ENCODE peak calls at places on chromosome 4, in eight cellular contexts. One of them, this sample, is unnamed.

GRCh38 chr4:154686838-154687237 is 57.0 kb upstream of the LRAT start:
- DNase-seq in prostate gland: no peak
- DNase-seq in upper lobe of left lung: no peak
- DNase-seq in stomach: no peak
- DNase-seq in spleen: no peak
- DNase-seq in HepG2: no peak
- DNase-seq in transverse colon: no peak
- DNase-seq in endothelial cell of umbilical vein: no peak
- DNase-seq in this sample: no peak

GRCh38 chr4:99404595-99405287 is 30.4 kb downstream of the ADH7 start:
- DNase-seq in stomach: no peak
- DNase-seq in HepG2: no peak
- DNase-seq in endothelial cell of umbilical vein: peak
- DNase-seq in upper lobe of left lung: no peak
- DNase-seq in transverse colon: no peak
- DNase-seq in spleen: no peak
- DNase-seq in prostate gland: no peak
- DNase-seq in this sample: no peak

GRCh38 chr4:8461086-8461485 is 20.5 kb downstream of the TRMT44 start:
- DNase-seq in transverse colon: no peak
- DNase-seq in stomach: no peak
- DNase-seq in prostate gland: no peak
- DNase-seq in upper lobe of left lung: no peak
- DNase-seq in HepG2: peak
- DNase-seq in spleen: no peak
- DNase-seq in endothelial cell of umbilical vein: no peak
- DNase-seq in this sample: no peak

GRCh38 chr4:54372951-54373350 is 143.9 kb downstream of the PDGFRA start:
- DNase-seq in upper lobe of left lung: no peak
- DNase-seq in transverse colon: no peak
- DNase-seq in spleen: no peak
- DNase-seq in endothelial cell of umbilical vein: no peak
- DNase-seq in prostate gland: no peak
- DNase-seq in HepG2: no peak
- DNase-seq in stomach: no peak
- DNase-seq in this sample: no peak

GRCh38 chr4:15976456-15977096 is 13.6 kb upstream of the FGFBP2 start:
- DNase-seq in HepG2: no peak
- DNase-seq in transverse colon: no peak
- DNase-seq in endothelial cell of umbilical vein: no peak
- DNase-seq in stomach: no peak
- DNase-seq in prostate gland: no peak
- DNase-seq in upper lobe of left lung: no peak
- DNase-seq in spleen: no peak
- DNase-seq in this sample: no peak

GRCh38 chr4:152935661-152936445 is at the start of gene FHDC1:
- DNase-seq in transverse colon: peak
- DNase-seq in stomach: peak
- DNase-seq in endothelial cell of umbilical vein: no peak
- DNase-seq in HepG2: no peak
- DNase-seq in upper lobe of left lung: peak
- DNase-seq in spleen: peak
- DNase-seq in prostate gland: peak
- DNase-seq in this sample: no peak

GRCh38 chr4:108398326-108398725 is 222.1 kb upstream of the RPL34 start:
- DNase-seq in prostate gland: no peak
- DNase-seq in upper lobe of left lung: no peak
- DNase-seq in stomach: no peak
- DNase-seq in spleen: no peak
- DNase-seq in endothelial cell of umbilical vein: no peak
- DNase-seq in HepG2: no peak
- DNase-seq in transverse colon: no peak
- DNase-seq in this sample: no peak

GRCh38 chr4:20331642-20332041 is 79.9 kb downstream of the SLIT2 start:
- DNase-seq in transverse colon: no peak
- DNase-seq in spleen: no peak
- DNase-seq in upper lobe of left lung: no peak
- DNase-seq in stomach: no peak
- DNase-seq in HepG2: no peak
- DNase-seq in prostate gland: no peak
- DNase-seq in endothelial cell of umbilical vein: no peak
- DNase-seq in this sample: no peak

GRCh38 chr4:8829584-8829983 is 42.1 kb downstream of the HMX1 start:
- DNase-seq in transverse colon: no peak
- DNase-seq in upper lobe of left lung: no peak
- DNase-seq in endothelial cell of umbilical vein: no peak
- DNase-seq in stomach: no peak
- DNase-seq in prostate gland: no peak
- DNase-seq in HepG2: no peak
- DNase-seq in spleen: no peak
- DNase-seq in this sample: no peak

GRCh38 chr4:56132835-56133234 is 184.1 kb downstream of the CEP135 start:
- DNase-seq in upper lobe of left lung: no peak
- DNase-seq in endothelial cell of umbilical vein: no peak
- DNase-seq in HepG2: no peak
- DNase-seq in spleen: no peak
- DNase-seq in transverse colon: no peak
- DNase-seq in prostate gland: no peak
- DNase-seq in stomach: no peak
- DNase-seq in this sample: no peak

GRCh38 chr4:154569584-154569983 is 6.8 kb downstream of the FGB start:
- DNase-seq in upper lobe of left lung: no peak
- DNase-seq in prostate gland: no peak
- DNase-seq in transverse colon: no peak
- DNase-seq in HepG2: no peak
- DNase-seq in stomach: no peak
- DNase-seq in spleen: no peak
- DNase-seq in endothelial cell of umbilical vein: no peak
- DNase-seq in this sample: no peak

GRCh38 chr4:3484057-3484973 is 21.2 kb downstream of the DOK7 start:
- DNase-seq in upper lobe of left lung: peak
- DNase-seq in HepG2: peak
- DNase-seq in transverse colon: peak
- DNase-seq in prostate gland: peak
- DNase-seq in spleen: peak
- DNase-seq in endothelial cell of umbilical vein: no peak
- DNase-seq in stomach: peak
- DNase-seq in this sample: no peak

GRCh38 chr4:6180841-6181631 is 19.3 kb downstream of the JAKMIP1 start:
- DNase-seq in prostate gland: no peak
- DNase-seq in endothelial cell of umbilical vein: no peak
- DNase-seq in transverse colon: no peak
- DNase-seq in stomach: no peak
- DNase-seq in spleen: no peak
- DNase-seq in HepG2: no peak
- DNase-seq in upper lobe of left lung: no peak
- DNase-seq in this sample: no peak

GRCh38 chr4:95572304-95572991 is 23.7 kb upstream of the UNC5C start:
- DNase-seq in upper lobe of left lung: no peak
- DNase-seq in endothelial cell of umbilical vein: peak
- DNase-seq in transverse colon: peak
- DNase-seq in prostate gland: no peak
- DNase-seq in stomach: peak
- DNase-seq in spleen: no peak
- DNase-seq in HepG2: no peak
- DNase-seq in this sample: no peak

GRCh38 chr4:79651516-79651915 is 243.5 kb upstream of the GK2 start:
- DNase-seq in transverse colon: no peak
- DNase-seq in stomach: no peak
- DNase-seq in spleen: no peak
- DNase-seq in prostate gland: no peak
- DNase-seq in upper lobe of left lung: no peak
- DNase-seq in endothelial cell of umbilical vein: peak
- DNase-seq in HepG2: peak
- DNase-seq in this sample: no peak

GRCh38 chr4:121459056-121459455 is 78.2 kb upstream of the QRFPR start:
- DNase-seq in spleen: no peak
- DNase-seq in HepG2: no peak
- DNase-seq in prostate gland: no peak
- DNase-seq in endothelial cell of umbilical vein: no peak
- DNase-seq in upper lobe of left lung: no peak
- DNase-seq in transverse colon: no peak
- DNase-seq in stomach: no peak
- DNase-seq in this sample: no peak
- H3K4me3 ChIP-seq in spleen: no peak
- H3K4me3 ChIP-seq in HepG2: no peak
- H3K4me3 ChIP-seq in prostate gland: no peak
- H3K4me3 ChIP-seq in endothelial cell of umbilical vein: no peak
- H3K4me3 ChIP-seq in upper lobe of left lung: no peak
- H3K4me3 ChIP-seq in transverse colon: no peak
- H3K4me3 ChIP-seq in stomach: no peak
- H3K4me3 ChIP-seq in this sample: no peak

GRCh38 chr4:88706574-88706973 is 8.9 kb upstream of the NAP1L5 start:
- DNase-seq in transverse colon: no peak
- DNase-seq in endothelial cell of umbilical vein: peak
- DNase-seq in spleen: no peak
- DNase-seq in stomach: no peak
- DNase-seq in upper lobe of left lung: no peak
- DNase-seq in prostate gland: peak
- DNase-seq in HepG2: peak
- DNase-seq in this sample: no peak
- TF ChIP-seq POLR2AphosphoS5 in transverse colon: no peak
- TF ChIP-seq POLR2AphosphoS5 in endothelial cell of umbilical vein: no peak
- TF ChIP-seq POLR2AphosphoS5 in spleen: no peak
- TF ChIP-seq POLR2AphosphoS5 in stomach: peak
- TF ChIP-seq POLR2AphosphoS5 in upper lobe of left lung: no peak
- TF ChIP-seq POLR2AphosphoS5 in prostate gland: peak
- TF ChIP-seq POLR2AphosphoS5 in HepG2: no peak
- TF ChIP-seq POLR2AphosphoS5 in this sample: no peak

GRCh38 chr4:72876946-72877345 is 192.6 kb downstream of the COX18 start:
- DNase-seq in prostate gland: no peak
- DNase-seq in transverse colon: no peak
- DNase-seq in HepG2: no peak
- DNase-seq in upper lobe of left lung: peak
- DNase-seq in endothelial cell of umbilical vein: no peak
- DNase-seq in spleen: peak
- DNase-seq in stomach: no peak
- DNase-seq in this sample: no peak
- H3K4me3 ChIP-seq in prostate gland: no peak
- H3K4me3 ChIP-seq in transverse colon: no peak
- H3K4me3 ChIP-seq in HepG2: no peak
- H3K4me3 ChIP-seq in upper lobe of left lung: no peak
- H3K4me3 ChIP-seq in endothelial cell of umbilical vein: no peak
- H3K4me3 ChIP-seq in spleen: no peak
- H3K4me3 ChIP-seq in stomach: no peak
- H3K4me3 ChIP-seq in this sample: no peak

GRCh38 chr4:86181585-86181984 is 178.3 kb downstream of the MAPK10 start:
- DNase-seq in stomach: no peak
- DNase-seq in endothelial cell of umbilical vein: no peak
- DNase-seq in prostate gland: no peak
- DNase-seq in upper lobe of left lung: no peak
- DNase-seq in transverse colon: no peak
- DNase-seq in spleen: no peak
- DNase-seq in HepG2: no peak
- DNase-seq in this sample: no peak
- TF ChIP-seq POLR2AphosphoS5 in stomach: no peak
- TF ChIP-seq POLR2AphosphoS5 in endothelial cell of umbilical vein: no peak
- TF ChIP-seq POLR2AphosphoS5 in prostate gland: no peak
- TF ChIP-seq POLR2AphosphoS5 in upper lobe of left lung: no peak
- TF ChIP-seq POLR2AphosphoS5 in transverse colon: no peak
- TF ChIP-seq POLR2AphosphoS5 in spleen: no peak
- TF ChIP-seq POLR2AphosphoS5 in HepG2: no peak
- TF ChIP-seq POLR2AphosphoS5 in this sample: no peak

GRCh38 chr4:107444-108429 is 16.6 kb upstream of the ZNF718 start:
- DNase-seq in HepG2: no peak
- DNase-seq in spleen: peak
- DNase-seq in prostate gland: no peak
- DNase-seq in upper lobe of left lung: peak
- DNase-seq in transverse colon: no peak
- DNase-seq in endothelial cell of umbilical vein: no peak
- DNase-seq in stomach: no peak
- DNase-seq in this sample: no peak

GRCh38 chr4:112771-113170 is 11.5 kb upstream of the ZNF718 start:
- DNase-seq in spleen: no peak
- DNase-seq in endothelial cell of umbilical vein: no peak
- DNase-seq in HepG2: no peak
- DNase-seq in upper lobe of left lung: no peak
- DNase-seq in prostate gland: no peak
- DNase-seq in transverse colon: no peak
- DNase-seq in stomach: no peak
- DNase-seq in this sample: no peak

DNA sequence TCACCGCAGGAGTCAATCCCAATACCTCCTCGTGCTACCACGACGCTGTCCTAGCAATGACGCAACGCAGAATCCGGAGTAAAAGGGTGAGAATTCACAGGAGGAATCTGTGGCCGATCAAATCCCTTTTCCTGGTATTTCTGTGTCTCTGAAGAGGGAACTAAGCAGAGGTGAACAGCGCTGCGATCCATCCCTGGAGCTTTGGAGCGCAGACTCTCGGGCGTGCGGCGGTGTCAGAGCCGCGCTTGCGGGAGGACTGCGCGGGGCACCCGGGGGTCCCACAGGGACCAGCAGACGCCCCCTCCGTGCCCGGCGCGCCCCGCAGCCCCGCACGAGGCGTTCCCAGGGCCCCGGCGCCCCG is 17.2 kb upstream of the ZNF718 start:
- DNase-seq in endothelial cell of umbilical vein: no peak
- DNase-seq in prostate gland: no peak
- DNase-seq in spleen: no peak
- DNase-seq in HepG2: no peak
- DNase-seq in stomach: no peak
- DNase-seq in transverse colon: no peak
- DNase-seq in upper lobe of left lung: no peak
- DNase-seq in this sample: no peak
- H3K4me3 ChIP-seq in endothelial cell of umbilical vein: no peak
- H3K4me3 ChIP-seq in prostate gland: no peak
- H3K4me3 ChIP-seq in spleen: no peak
- H3K4me3 ChIP-seq in HepG2: no peak
- H3K4me3 ChIP-seq in stomach: peak
- H3K4me3 ChIP-seq in transverse colon: peak
- H3K4me3 ChIP-seq in upper lobe of left lung: no peak
- H3K4me3 ChIP-seq in this sample: no peak

DNA sequence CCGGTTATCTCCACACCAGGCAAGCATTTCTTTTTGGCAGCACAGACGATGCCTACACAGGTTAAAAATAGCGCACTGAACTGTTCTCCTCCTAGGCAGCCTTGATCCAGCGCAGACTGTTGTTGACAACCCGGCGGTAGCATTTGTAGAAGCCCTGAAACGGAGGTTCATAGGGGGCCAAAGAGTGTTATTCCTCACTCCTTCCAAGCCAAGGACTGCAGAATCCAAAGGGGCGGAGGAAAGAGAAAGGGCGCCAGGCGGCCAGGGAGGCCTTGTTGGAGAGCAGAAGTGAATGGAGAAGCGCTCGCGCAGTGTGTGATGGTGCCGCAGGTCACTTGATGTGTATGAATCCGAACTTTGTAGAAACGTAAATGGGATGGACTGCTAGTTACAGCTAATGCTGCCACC is 82.7 kb downstream of the TENM3 start:
- DNase-seq in upper lobe of left lung: no peak
- DNase-seq in transverse colon: no peak
- DNase-seq in spleen: no peak
- DNase-seq in HepG2: no peak
- DNase-seq in endothelial cell of umbilical vein: no peak
- DNase-seq in stomach: no peak
- DNase-seq in prostate gland: no peak
- DNase-seq in this sample: no peak
- TF ChIP-seq POLR2AphosphoS5 in upper lobe of left lung: no peak
- TF ChIP-seq POLR2AphosphoS5 in transverse colon: no peak
- TF ChIP-seq POLR2AphosphoS5 in spleen: no peak
- TF ChIP-seq POLR2AphosphoS5 in HepG2: no peak
- TF ChIP-seq POLR2AphosphoS5 in endothelial cell of umbilical vein: no peak
- TF ChIP-seq POLR2AphosphoS5 in stomach: no peak
- TF ChIP-seq POLR2AphosphoS5 in prostate gland: no peak
- TF ChIP-seq POLR2AphosphoS5 in this sample: no peak